ENCODE peak calls at places on chromosomes 7 and 10, in nine cellular contexts. X, U, W, M, Q, N, Z, A and F are unnamed samples.

GRCh38 chr10:114042895-114043531 is 653 bp upstream of the ADRB1 start:
- DNase-seq in X (peak), U (no peak), W (peak), M (peak), Q (no peak), N (peak), Z (peak), A (no peak), F (peak)

GRCh38 chr7:75861636-75862035 is 17.2 kb upstream of the RHBDD2 start:
- DNase-seq in X (no peak), U (no peak), W (no peak), M (no peak), Q (no peak), N (peak), Z (no peak), A (no peak), F (no peak)

GRCh38 chr10:31698169-31698890 is 230.3 kb downstream of the ARHGAP12 start:
- DNase-seq in X (no peak), U (peak), W (no peak), M (peak), Q (no peak), N (peak), Z (no peak), A (no peak), F (no peak)

GRCh38 chr10:15325243-15326002 is 45.7 kb downstream of the FAM171A1 start:
- DNase-seq in X (no peak), U (no peak), W (no peak), M (peak), Q (peak), N (peak), Z (no peak), A (no peak), F (no peak)

GRCh38 chr10:19749185-19749729 is 67.0 kb upstream of the PLXDC2 start:
- DNase-seq in X (no peak), U (no peak), W (no peak), M (peak), Q (peak), N (peak), Z (no peak), A (no peak), F (no peak)

GRCh38 chr10:130932326-130933007 is 379.1 kb downstream of the TCERG1L start:
- DNase-seq in X (no peak), U (no peak), W (no peak), M (no peak), Q (no peak), N (no peak), Z (no peak), A (no peak), F (no peak)

GRCh38 chr7:19519443-19519977 is 189.3 kb downstream of the POLR1F start:
- DNase-seq in X (no peak), U (no peak), W (no peak), M (peak), Q (peak), N (no peak), Z (no peak), A (peak), F (no peak)

GRCh38 chr10:112383325-112383724 is 9.4 kb downstream of the ACSL5 start:
- DNase-seq in X (no peak), U (peak), W (no peak), M (peak), Q (peak), N (peak), Z (no peak), A (no peak), F (no peak)

GRCh38 chr10:93999401-93999851 is 5.7 kb downstream of the PLCE1 start:
- DNase-seq in X (peak), U (peak), W (peak), M (peak), Q (no peak), N (peak), Z (no peak), A (no peak), F (no peak)

GRCh38 chr10:63929826-63930467 is 408.7 kb downstream of the REEP3 start:
- DNase-seq in X (peak), U (no peak), W (no peak), M (no peak), Q (no peak), N (no peak), Z (no peak), A (no peak), F (peak)

GRCh38 chr7:111763221-111763791 is 201.0 kb upstream of the IMMP2L start:
- DNase-seq in X (no peak), U (no peak), W (peak), M (peak), Q (no peak), N (peak), Z (peak), A (peak), F (peak)

GRCh38 chr7:2734761-2735571 is 47.0 kb downstream of the AMZ1 start:
- DNase-seq in X (no peak), U (no peak), W (peak), M (no peak), Q (no peak), N (no peak), Z (no peak), A (no peak), F (no peak)

GRCh38 chr10:101901340-101901739 is 57.7 kb upstream of the KCNIP2 start:
- DNase-seq in X (no peak), U (no peak), W (peak), M (no peak), Q (no peak), N (no peak), Z (no peak), A (no peak), F (no peak)

GRCh38 chr10:13707156-13707881 is 120.6 kb downstream of the PRPF18 start:
- DNase-seq in X (peak), U (peak), W (peak), M (peak), Q (no peak), N (peak), Z (peak), A (no peak), F (no peak)

GRCh38 chr7:154182361-154182760 is 130.2 kb downstream of the DPP6 start:
- DNase-seq in X (no peak), U (no peak), W (no peak), M (no peak), Q (no peak), N (no peak), Z (no peak), A (no peak), F (no peak)

GRCh38 chr10:84341983-84342382 is 13.6 kb downstream of the CCSER2 start:
- DNase-seq in X (no peak), U (no peak), W (peak), M (no peak), Q (no peak), N (no peak), Z (no peak), A (no peak), F (no peak)

GRCh38 chr10:21670391-21670790 is 136.4 kb downstream of the MLLT10 start:
- DNase-seq in X (no peak), U (no peak), W (no peak), M (no peak), Q (no peak), N (no peak), Z (no peak), A (no peak), F (no peak)

GRCh38 chr7:79820387-79820786 is 314.2 kb upstream of the GNAI1 start:
- DNase-seq in X (peak), U (peak), W (no peak), M (peak), Q (no peak), N (peak), Z (peak), A (peak), F (peak)

GRCh38 chr7:7923818-7924217 is 44.8 kb upstream of the GLCCI1 start:
- DNase-seq in X (no peak), U (no peak), W (no peak), M (no peak), Q (no peak), N (no peak), Z (no peak), A (no peak), F (no peak)

GRCh38 chr7:158286210-158286609 is 301.4 kb downstream of the PTPRN2 start:
- DNase-seq in X (no peak), U (no peak), W (no peak), M (no peak), Q (no peak), N (no peak), Z (no peak), A (no peak), F (no peak)

GRCh38 chr10:132209130-132209529 is 22.4 kb downstream of the DPYSL4 start:
- DNase-seq in X (no peak), U (no peak), W (no peak), M (no peak), Q (no peak), N (peak), Z (no peak), A (no peak), F (no peak)

GRCh38 chr10:103678104-103678526 is 177.3 kb downstream of the SH3PXD2A start:
- DNase-seq in X (peak), U (peak), W (peak), M (peak), Q (no peak), N (peak), Z (peak), A (peak), F (peak)

GRCh38 chr10:938954-939678 is 7.6 kb upstream of the LARP4B start:
- DNase-seq in X (no peak), U (no peak), W (no peak), M (no peak), Q (no peak), N (no peak), Z (no peak), A (no peak), F (no peak)

GRCh38 chr7:50423860-50424259 is 26.3 kb downstream of the FIGNL1 start:
- DNase-seq in X (no peak), U (no peak), W (no peak), M (no peak), Q (no peak), N (no peak), Z (no peak), A (no peak), F (no peak)

GRCh38 chr10:129963076-129963830 is 821 bp downstream of the EBF3 start:
- DNase-seq in X (peak), U (no peak), W (peak), M (no peak), Q (no peak), N (peak), Z (no peak), A (no peak), F (peak)

GRCh38 chr7:83413425-83413824 is 235.5 kb downstream of the SEMA3E start:
- DNase-seq in X (no peak), U (no peak), W (no peak), M (peak), Q (no peak), N (peak), Z (no peak), A (no peak), F (no peak)

GRCh38 chr7:129877146-129877792 is 75.5 kb downstream of the UBE2H start:
- DNase-seq in X (no peak), U (no peak), W (no peak), M (no peak), Q (no peak), N (no peak), Z (no peak), A (no peak), F (no peak)

GRCh38 chr10:61600389-61600788 is 62.3 kb upstream of the CABCOCO1 start:
- DNase-seq in X (no peak), U (no peak), W (no peak), M (no peak), Q (no peak), N (peak), Z (no peak), A (no peak), F (no peak)

GRCh38 chr10:61000769-61001730 is 57.1 kb upstream of the RHOBTB1 start:
- DNase-seq in X (peak), U (peak), W (peak), M (peak), Q (no peak), N (peak), Z (peak), A (no peak), F (peak)

GRCh38 chr7:106518986-106519385 is 142.0 kb downstream of the CCDC71L start:
- DNase-seq in X (no peak), U (no peak), W (no peak), M (no peak), Q (no peak), N (no peak), Z (no peak), A (no peak), F (no peak)